ENCODE peak calls at places on chromosomes 16 and 17, in four cellular contexts. V is brain microvascular endothelial cell, D is stomach, F is spleen. Z is an unnamed sample.

GRCh38 chr17:10635290-10635689 is 21.8 kb downstream of the MYH3 start:
- DNase-seq in V (no peak), D (no peak), F (peak), Z (no peak)

GRCh38 chr16:70688266-70688742 is 2.5 kb upstream of the MTSS2 start:
- DNase-seq in V (no peak), D (peak), F (peak), Z (no peak)

GRCh38 chr17:29412780-29413565 is 22.8 kb downstream of the TAOK1 start:
- DNase-seq in V (peak), D (no peak), F (no peak), Z (no peak)

GRCh38 chr16:67312450-67313118 is 14.0 kb downstream of the KCTD19 start:
- DNase-seq in V (no peak), D (no peak), F (no peak), Z (no peak)

GRCh38 chr17:78357687-78358537 is 2.0 kb downstream of the SOCS3 start:
- DNase-seq in V (no peak), D (no peak), F (no peak), Z (no peak)

GRCh38 chr16:12289175-12290063 is 312.9 kb downstream of the SNX29 start:
- DNase-seq in V (no peak), D (peak), F (no peak), Z (no peak)

GRCh38 chr17:4043862-4044261 is 79.6 kb upstream of the ATP2A3 start:
- DNase-seq in V (no peak), D (peak), F (peak), Z (no peak)

GRCh38 chr16:22007509-22008214 is at the start of gene MOSMO:
- DNase-seq in V (peak), D (peak), F (peak), Z (no peak)

GRCh38 chr17:43734376-43734775 is 24.2 kb downstream of the SOST start:
- DNase-seq in V (peak), D (no peak), F (no peak), Z (no peak)

GRCh38 chr17:41008811-41009210 is at the start of gene KRTAP3-1:
- DNase-seq in V (no peak), D (no peak), F (no peak), Z (no peak)

GRCh38 chr16:57627184-57627871 is 1.1 kb upstream of the ADGRG1 start:
- DNase-seq in V (peak), D (no peak), F (no peak), Z (no peak)

GRCh38 chr17:78173025-78173715 is 4.8 kb downstream of the SYNGR2 start:
- DNase-seq in V (no peak), D (no peak), F (no peak), Z (no peak)

GRCh38 chr17:75872434-75873351 is 5.7 kb downstream of the TRIM47 start:
- DNase-seq in V (peak), D (peak), F (peak), Z (no peak)

GRCh38 chr17:33463887-33464286 is 170.8 kb upstream of the ASIC2 start:
- DNase-seq in V (no peak), D (no peak), F (no peak), Z (no peak)

GRCh38 chr17:52751051-52751450 is 592.5 kb upstream of the CA10 start:
- DNase-seq in V (no peak), D (no peak), F (peak), Z (no peak)

GRCh38 chr17:51322390-51323029 is 62.2 kb downstream of the UTP18 start:
- DNase-seq in V (no peak), D (no peak), F (no peak), Z (peak)

GRCh38 chr16:67535201-67535600 is 6.6 kb downstream of the RIPOR1 start:
- DNase-seq in V (no peak), D (no peak), F (no peak), Z (no peak)

GRCh38 chr17:27457405-27457730 is 1.1 kb downstream of the KSR1 start:
- DNase-seq in V (no peak), D (no peak), F (no peak), Z (no peak)

GRCh38 chr17:72338847-72339790 is 218.3 kb downstream of the SOX9 start:
- DNase-seq in V (peak), D (no peak), F (no peak), Z (no peak)

GRCh38 chr16:77273-77806 is 685 bp upstream of the MPG start:
- DNase-seq in V (peak), D (peak), F (peak), Z (no peak)

GRCh38 chr16:28610595-28611270 is 889 bp upstream of the SULT1A1 start:
- DNase-seq in V (no peak), D (peak), F (peak), Z (no peak)

GRCh38 chr17:30091166-30091670 is 25.4 kb upstream of the NSRP1 start:
- DNase-seq in V (no peak), D (no peak), F (no peak), Z (no peak)

GRCh38 chr16:65619606-65620005 is 497.7 kb upstream of the CDH11 start:
- DNase-seq in V (no peak), D (no peak), F (no peak), Z (no peak)

GRCh38 chr16:73170587-73170986 is 122.7 kb upstream of the ZFHX3 start:
- DNase-seq in V (no peak), D (no peak), F (no peak), Z (no peak)

GRCh38 chr17:9837551-9838471 is 12.1 kb downstream of the GLP2R start:
- DNase-seq in V (peak), D (no peak), F (no peak), Z (no peak)

GRCh38 chr17:72891627-72892026 is 200.9 kb downstream of the SLC39A11 start:
- DNase-seq in V (no peak), D (no peak), F (no peak), Z (no peak)

GRCh38 chr17:82599674-82600661 is 48.3 kb downstream of the WDR45B start:
- DNase-seq in V (no peak), D (no peak), F (no peak), Z (no peak)

GRCh38 chr17:81329927-81330883 is 35.1 kb upstream of the SLC38A10 start:
- DNase-seq in V (no peak), D (no peak), F (no peak), Z (no peak)

GRCh38 chr16:25035494-25036405 is 20.6 kb upstream of the ARHGAP17 start:
- DNase-seq in V (peak), D (no peak), F (no peak), Z (no peak)

GRCh38 chr16:68760671-68761275 is 23.7 kb downstream of the CDH1 start:
- DNase-seq in V (peak), D (no peak), F (no peak), Z (no peak)

GRCh38 chr16:22787456-22788189 is 26.3 kb upstream of the HS3ST2 start:
- DNase-seq in V (no peak), D (no peak), F (no peak), Z (no peak)

GRCh38 chr17:17228521-17229279 is 8.3 kb downstream of the FLCN start:
- DNase-seq in V (no peak), D (no peak), F (peak), Z (no peak)

GRCh38 chr17:66292351-66292750 is 10.1 kb upstream of the PRKCA start:
- DNase-seq in V (no peak), D (no peak), F (no peak), Z (no peak)

GRCh38 chr17:31327534-31328526 is 6.4 kb upstream of the EVI2A start:
- DNase-seq in V (peak), D (no peak), F (no peak), Z (no peak)

GRCh38 chr17:41404024-41404651 is 6.7 kb upstream of the KRT31 start:
- DNase-seq in V (peak), D (no peak), F (no peak), Z (no peak)

GRCh38 chr17:43832168-43832975 is 574 bp downstream of the MPP3 start:
- DNase-seq in V (peak), D (peak), F (peak), Z (no peak)

GRCh38 chr17:3961564-3962047 is 2.6 kb downstream of the ATP2A3 start:
- DNase-seq in V (no peak), D (no peak), F (peak), Z (no peak)

DNA sequence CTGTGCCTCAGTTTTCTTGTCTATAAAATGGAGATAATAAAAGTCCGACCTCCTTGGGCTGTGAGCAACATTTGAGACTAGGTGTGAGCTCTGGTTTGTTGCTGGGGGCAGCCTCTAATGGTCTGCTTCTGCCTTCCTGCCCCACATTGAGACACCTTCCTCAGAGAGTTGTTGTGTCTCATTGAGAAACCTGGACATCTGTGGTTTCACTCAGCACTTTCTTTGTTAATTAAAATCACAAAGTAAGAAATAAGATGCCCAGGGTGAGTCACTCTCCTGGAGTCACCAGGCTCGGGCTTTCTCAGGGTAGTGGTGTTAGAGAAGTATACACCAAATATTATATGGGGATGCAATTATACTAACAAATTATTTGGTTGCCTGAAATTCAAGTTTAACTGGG is 389.2 kb upstream of the SALL1 start:
- DNase-seq in V (no peak), D (no peak), F (no peak), Z (no peak)
- H3K27ac ChIP-seq in V (no peak), D (no peak), F (no peak), Z (no peak)

GRCh38 chr16:77738706-77739105 is 16.4 kb downstream of the NUDT7 start:
- DNase-seq in V (no peak), D (no peak), F (no peak), Z (no peak)
- H3K27ac ChIP-seq in V (no peak), D (no peak), F (no peak), Z (no peak)

GRCh38 chr16:3047387-3047720 is 993 bp downstream of the MMP25 start:
- DNase-seq in V (no peak), D (no peak), F (no peak), Z (no peak)
- H3K27ac ChIP-seq in V (no peak), D (no peak), F (peak), Z (no peak)

DNA sequence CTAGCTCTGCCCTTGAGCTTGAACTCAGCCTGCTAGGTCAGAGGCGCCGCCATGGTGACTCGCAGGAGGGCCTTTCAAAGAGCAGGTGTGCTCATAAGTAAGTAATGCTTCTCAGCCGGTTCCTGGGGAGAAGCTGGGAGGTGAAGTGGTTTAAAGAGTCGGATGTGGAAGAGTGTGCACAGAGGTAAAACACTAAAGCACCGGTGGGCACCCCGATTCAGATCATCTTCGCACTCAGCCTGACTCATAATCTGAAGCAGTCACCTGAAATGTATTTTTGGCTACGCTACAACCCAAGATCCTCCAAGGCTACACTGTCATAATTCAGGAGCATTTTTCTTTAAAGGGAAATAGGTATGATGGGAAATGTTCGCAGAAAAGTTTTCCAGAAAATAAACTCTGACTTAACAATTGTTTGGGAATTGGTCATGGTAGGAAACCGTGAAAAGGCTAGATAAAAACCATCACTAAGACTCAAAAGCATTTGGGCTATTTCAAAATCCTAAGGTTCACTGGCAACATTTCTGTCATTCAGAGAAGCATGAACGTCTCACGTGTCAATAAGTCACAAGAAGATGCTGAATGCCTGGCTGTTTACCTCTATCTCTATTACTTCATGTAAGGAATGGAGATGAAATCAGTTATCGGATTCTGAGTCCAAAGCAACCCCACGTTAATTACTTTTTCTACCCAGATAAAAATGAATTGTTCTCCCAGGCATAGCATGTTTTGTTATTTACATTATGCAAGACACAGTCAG is 17.8 kb downstream of the CDH8 start:
- DNase-seq in V (no peak), D (no peak), F (no peak), Z (no peak)
- H3K27ac ChIP-seq in V (no peak), D (no peak), F (no peak), Z (no peak)

DNA sequence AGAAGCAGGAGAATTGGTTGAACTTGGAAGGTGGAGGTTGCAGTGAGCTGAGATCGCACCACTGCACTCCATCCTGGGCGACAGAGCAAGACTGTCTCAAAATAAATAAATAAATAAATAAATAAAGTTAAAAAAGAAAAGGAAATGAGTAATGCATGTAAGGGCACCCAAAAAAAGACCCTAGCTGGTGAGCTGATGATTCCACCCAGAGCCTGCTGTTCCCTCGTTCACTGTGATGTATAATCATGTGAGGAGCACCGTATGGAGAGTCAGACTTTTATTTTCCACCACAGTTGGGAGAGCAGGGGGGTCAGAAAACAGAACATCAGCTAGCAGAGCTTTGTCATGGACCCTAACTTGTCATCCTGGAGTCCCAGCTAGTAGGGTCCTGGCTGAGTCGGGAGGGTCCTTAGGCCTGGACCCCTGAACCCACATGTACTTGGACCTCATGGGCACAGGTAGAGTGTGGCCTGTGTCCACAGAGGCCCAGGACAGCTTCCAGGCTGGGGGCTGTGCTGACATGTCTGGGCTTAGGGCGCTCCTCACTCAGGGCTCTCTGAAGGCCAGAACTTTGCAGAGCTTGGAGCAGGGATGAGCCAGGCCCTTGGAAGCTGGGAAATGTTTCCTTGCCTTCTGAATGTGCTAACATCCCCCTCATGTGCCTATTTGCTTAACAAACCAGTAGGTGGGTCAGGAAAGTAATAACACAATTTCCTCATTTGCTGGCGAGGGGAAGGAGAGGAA is 18.8 kb upstream of the LASP1NB start:
- DNase-seq in V (no peak), D (no peak), F (no peak), Z (no peak)
- H3K27ac ChIP-seq in V (peak), D (peak), F (peak), Z (no peak)

DNA sequence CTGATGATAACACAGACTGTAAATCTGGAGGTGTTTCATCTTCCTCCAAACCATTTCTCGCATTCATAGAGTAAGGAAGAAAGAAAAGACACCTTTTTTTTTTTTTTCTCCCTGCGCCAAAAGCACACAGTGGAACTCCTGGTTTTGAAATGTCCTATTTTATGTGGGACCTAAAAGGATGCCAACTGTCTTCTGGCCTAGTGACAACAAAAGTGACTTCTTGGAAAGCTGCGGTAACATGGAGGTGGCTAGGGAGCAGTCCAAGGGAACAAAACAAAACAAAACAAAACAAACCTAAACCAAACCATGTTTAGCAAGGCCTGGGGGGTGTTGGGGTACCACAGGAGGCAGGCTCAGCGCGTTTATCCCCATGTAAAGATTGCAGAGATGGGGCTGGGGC is 174.8 kb downstream of the XYLT1 start:
- DNase-seq in V (no peak), D (no peak), F (no peak), Z (no peak)
- H3K27ac ChIP-seq in V (no peak), D (peak), F (no peak), Z (no peak)